ENCODE peak calls at places on chromosomes 3 and 15, in ten cellular contexts. B is cardiac fibroblast; F is GM23248; H is activated T-helper 1 cell treated with anti-CD3 and anti-CD28 coated beads, Interleukin-12 subunit alpha, Interleukin-12 subunit beta, Interleukin-2, Interleukin-4 antibody, amounts not matched to agents 30 ng/mL and 10 ng/mL and 1 ng/mL, durations not matched to agents 14 hours and 24 hours and 36 hours; Z is Kasumi-1; T is Right ventricle myocardium superior; G is LHCN-M2; C is heart right ventricle; L is stimulated activated CD4-positive, alpha-beta T cell treated with anti-CD3 and anti-CD28 coated beads, Interleukin-4, amount 100 ng/mL, for 4 hours; P is Calu3. Q is an unnamed sample.

GRCh38 chr3:188571531-188572115 is 417.7 kb downstream of the LPP start:
- DNase-seq in B (peak; percentile 49), F (no peak), H (no peak), Z (no peak), T (no peak), G (no peak), C (no peak), L (no peak), P (no peak), Q (no peak)

GRCh38 chr3:149581681-149582349 is 76.0 kb downstream of the WWTR1 start:
- DNase-seq in B (peak; percentile 77), F (peak; percentile 95), H (no peak), Z (no peak), T (no peak), G (peak; percentile 99), C (no peak), L (no peak), P (peak; percentile 87), Q (peak; percentile 71)

GRCh38 chr3:196998966-196999760 is 30.5 kb downstream of the MELTF start:
- DNase-seq in B (no peak), F (no peak), H (no peak), Z (no peak), T (peak; percentile 27), G (no peak), C (no peak), L (no peak), P (no peak), Q (no peak)

GRCh38 chr3:36606871-36607765 is 157.2 kb downstream of the DCLK3 start:
- DNase-seq in B (no peak), F (no peak), H (no peak), Z (no peak), T (no peak), G (no peak), C (no peak), L (no peak), P (no peak), Q (no peak)

GRCh38 chr3:166917437-166917836 is 462.7 kb downstream of the ZBBX start:
- DNase-seq in B (no peak), F (no peak), H (no peak), Z (no peak), T (no peak), G (no peak), C (no peak), L (no peak), P (no peak), Q (no peak)

GRCh38 chr3:150094150-150094932 is 123.6 kb upstream of the PFN2 start:
- DNase-seq in B (no peak), F (peak; percentile 55), H (no peak), Z (no peak), T (no peak), G (peak; percentile 92), C (no peak), L (no peak), P (peak; percentile 44), Q (no peak)

GRCh38 chr3:36305929-36306520 is 74.3 kb upstream of the STAC start:
- DNase-seq in B (no peak), F (peak; percentile 54), H (no peak), Z (no peak), T (no peak), G (peak; percentile 39), C (no peak), L (no peak), P (no peak), Q (no peak)

GRCh38 chr3:196287066-196287404 is 491 bp downstream of the PCYT1A start:
- DNase-seq in B (peak; percentile 26), F (peak; percentile 61), H (no peak), Z (peak; percentile 52), T (peak; percentile 50), G (peak; percentile 31), C (peak; percentile 28), L (peak; percentile 3), P (no peak), Q (peak; percentile 29)

GRCh38 chr3:149599236-149599635 is 58.6 kb downstream of the WWTR1 start:
- DNase-seq in B (peak; percentile 77), F (no peak), H (no peak), Z (no peak), T (no peak), G (no peak), C (peak; percentile 17), L (no peak), P (no peak), Q (no peak)

GRCh38 chr15:56390739-56391267 is 25.6 kb downstream of the TEX9 start:
- DNase-seq in B (no peak), F (no peak), H (no peak), Z (no peak), T (no peak), G (peak; percentile 48), C (no peak), L (no peak), P (no peak), Q (no peak)

GRCh38 chr15:69787791-69788190 is 309.9 kb downstream of the TLE3 start:
- DNase-seq in B (no peak), F (no peak), H (no peak), Z (no peak), T (no peak), G (no peak), C (no peak), L (no peak), P (no peak), Q (no peak)

GRCh38 chr15:64095431-64095794 is 369 bp upstream of the SNX1 start:
- DNase-seq in B (no peak), F (no peak), H (no peak), Z (no peak), T (no peak), G (no peak), C (no peak), L (no peak), P (no peak), Q (no peak)

GRCh38 chr15:32974691-32975090 is 219.8 kb downstream of the FMN1 start:
- DNase-seq in B (peak; percentile 57), F (peak; percentile 74), H (no peak), Z (no peak), T (no peak), G (peak; percentile 43), C (no peak), L (no peak), P (no peak), Q (peak; percentile 71)